ENCODE peak calls at places on chromosomes 6 and 20, in nine cellular contexts. W, T, U, L, Z, Y, O, S and F are unnamed samples.

GRCh38 chr6:4727671-4728435 is 48.4 kb upstream of the CDYL start:
- DNase-seq in Y (no peak), Z (no peak), U (no peak), W (no peak), S (no peak), T (no peak), L (no peak), O (no peak), F (peak)

GRCh38 chr6:12584631-12585405 is 131.7 kb upstream of the PHACTR1 start:
- DNase-seq in U (no peak), T (peak), Y (no peak), O (no peak), W (no peak), Z (no peak), S (no peak), L (no peak), F (no peak)

GRCh38 chr6:158026054-158026900 is 44.6 kb downstream of the SYNJ2 start:
- DNase-seq in U (peak), L (peak), S (peak), Z (peak), Y (peak), W (peak), O (no peak), T (peak), F (peak)

GRCh38 chr6:55014321-55015088 is 159.8 kb upstream of the HCRTR2 start:
- DNase-seq in L (no peak), S (no peak), O (no peak), Y (peak), Z (no peak), U (no peak), T (no peak), W (no peak), F (no peak)

GRCh38 chr6:158439255-158439654 is 120.6 kb upstream of the TMEM181 start:
- DNase-seq in T (no peak), W (no peak), S (no peak), L (no peak), Y (no peak), O (no peak), Z (no peak), U (no peak), F (peak)

GRCh38 chr6:10177703-10178102 is 237.2 kb downstream of the TFAP2A start:
- DNase-seq in L (no peak), T (no peak), Y (no peak), Z (no peak), U (no peak), O (no peak), S (no peak), W (peak), F (no peak)

GRCh38 chr6:57044568-57044967 is 1.9 kb upstream of the KIAA1586 start:
- DNase-seq in W (no peak), U (no peak), Y (no peak), O (no peak), S (no peak), T (no peak), Z (no peak), L (no peak), F (no peak)

GRCh38 chr6:87333591-87334181 is 4.6 kb upstream of the GJB7 start:
- DNase-seq in U (no peak), W (no peak), T (peak), Y (peak), O (no peak), S (no peak), Z (no peak), L (peak), F (no peak)

GRCh38 chr6:15539722-15540270 is 123.0 kb downstream of the DTNBP1 start:
- DNase-seq in T (peak), S (no peak), Y (no peak), O (no peak), L (no peak), W (no peak), Z (no peak), U (no peak), F (no peak)

GRCh38 chr6:151627689-151628444 is 134.1 kb downstream of the CCDC170 start:
- DNase-seq in Z (no peak), O (no peak), S (no peak), L (peak), T (peak), U (no peak), W (peak), Y (no peak), F (no peak)

GRCh38 chr6:111862314-111862713 is 10.9 kb downstream of the FYN start:
- DNase-seq in S (no peak), Z (no peak), Y (no peak), U (no peak), L (no peak), W (no peak), O (no peak), T (no peak), F (no peak)

GRCh38 chr6:2716926-2717700 is 33.6 kb downstream of the MYLK4 start:
- DNase-seq in W (no peak), L (no peak), S (no peak), U (no peak), O (no peak), Y (no peak), T (no peak), Z (no peak), F (no peak)

DNA sequence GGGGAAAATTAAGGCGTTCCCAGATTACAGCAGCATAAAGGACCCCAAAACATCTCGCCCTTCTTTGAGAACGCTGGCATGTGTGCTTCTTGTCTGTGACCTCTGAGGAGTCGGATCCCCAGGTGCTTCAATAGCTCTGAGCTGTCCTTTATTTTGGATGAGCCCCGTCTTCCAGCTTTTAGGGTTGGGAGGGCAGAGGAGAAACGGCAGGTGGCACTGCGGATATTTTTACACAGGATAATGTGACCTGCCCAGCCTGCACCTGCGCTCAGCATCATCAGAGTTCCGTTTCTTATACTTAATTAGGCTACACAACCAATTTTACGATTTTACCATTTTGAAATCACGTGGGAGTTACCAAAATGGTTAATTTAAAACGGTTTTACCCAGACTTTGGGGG is 147.7 kb upstream of the RPS6KA2 start:
- DNase-seq in L (no peak), O (no peak), Z (no peak), U (no peak), T (no peak), S (no peak), W (no peak), Y (no peak), F (no peak)
- TF ChIP-seq CTCF in L (no peak), O (no peak), Z (no peak), U (no peak), T (no peak), S (no peak), W (no peak), Y (no peak), F (no peak)

GRCh38 chr20:44521484-44522481 is at the start of gene SERINC3:
- DNase-seq in U (peak), W (peak), T (peak), O (peak), S (peak), Z (peak), Y (peak), L (peak), F (peak)
- TF ChIP-seq CTCF in U (no peak), W (peak), T (no peak), O (peak), S (peak), Z (peak), Y (no peak), L (peak), F (no peak)

DNA sequence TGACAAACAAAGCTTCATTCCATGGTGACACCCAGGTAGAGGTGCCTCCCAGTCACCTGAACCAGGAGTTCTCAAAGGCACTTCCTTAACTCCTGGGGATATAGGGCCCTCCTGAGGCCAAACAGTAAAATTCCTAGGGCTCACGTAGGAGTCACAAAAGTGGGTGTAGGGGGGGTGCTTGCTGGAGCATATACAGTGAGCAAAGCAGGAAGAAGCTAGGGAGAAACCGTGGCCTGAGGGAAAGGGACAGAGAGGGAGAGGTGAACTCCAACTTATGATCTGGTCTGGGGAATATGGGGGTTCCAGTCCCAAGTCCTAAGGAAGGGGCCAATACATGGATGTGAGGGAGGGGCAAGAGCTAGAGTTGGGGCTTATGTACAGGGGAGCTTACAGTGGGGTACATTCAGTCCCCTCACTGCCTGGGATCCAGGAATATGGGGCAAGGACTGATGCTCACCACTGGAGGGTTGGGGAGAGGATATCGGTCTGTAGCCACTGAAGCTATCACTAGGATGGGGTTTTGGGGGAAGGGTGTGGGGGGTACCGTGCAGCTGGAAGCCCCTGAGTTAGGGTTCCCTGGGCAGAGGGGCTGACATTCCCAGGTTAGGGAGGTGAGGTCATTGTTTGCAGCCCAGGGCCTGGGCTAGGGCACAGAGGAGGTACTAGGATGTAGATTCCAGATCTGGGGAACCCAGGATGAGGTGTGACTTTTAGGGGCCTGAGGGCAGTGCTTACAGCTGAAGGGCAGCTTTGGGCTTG is 950 bp downstream of the PEDS1 start:
- DNase-seq in O (no peak), Z (no peak), L (no peak), Y (no peak), W (peak), T (no peak), U (no peak), S (no peak), F (peak)
- TF ChIP-seq CTCF in O (no peak), Z (no peak), L (no peak), Y (no peak), W (no peak), T (no peak), U (no peak), S (no peak), F (no peak)

DNA sequence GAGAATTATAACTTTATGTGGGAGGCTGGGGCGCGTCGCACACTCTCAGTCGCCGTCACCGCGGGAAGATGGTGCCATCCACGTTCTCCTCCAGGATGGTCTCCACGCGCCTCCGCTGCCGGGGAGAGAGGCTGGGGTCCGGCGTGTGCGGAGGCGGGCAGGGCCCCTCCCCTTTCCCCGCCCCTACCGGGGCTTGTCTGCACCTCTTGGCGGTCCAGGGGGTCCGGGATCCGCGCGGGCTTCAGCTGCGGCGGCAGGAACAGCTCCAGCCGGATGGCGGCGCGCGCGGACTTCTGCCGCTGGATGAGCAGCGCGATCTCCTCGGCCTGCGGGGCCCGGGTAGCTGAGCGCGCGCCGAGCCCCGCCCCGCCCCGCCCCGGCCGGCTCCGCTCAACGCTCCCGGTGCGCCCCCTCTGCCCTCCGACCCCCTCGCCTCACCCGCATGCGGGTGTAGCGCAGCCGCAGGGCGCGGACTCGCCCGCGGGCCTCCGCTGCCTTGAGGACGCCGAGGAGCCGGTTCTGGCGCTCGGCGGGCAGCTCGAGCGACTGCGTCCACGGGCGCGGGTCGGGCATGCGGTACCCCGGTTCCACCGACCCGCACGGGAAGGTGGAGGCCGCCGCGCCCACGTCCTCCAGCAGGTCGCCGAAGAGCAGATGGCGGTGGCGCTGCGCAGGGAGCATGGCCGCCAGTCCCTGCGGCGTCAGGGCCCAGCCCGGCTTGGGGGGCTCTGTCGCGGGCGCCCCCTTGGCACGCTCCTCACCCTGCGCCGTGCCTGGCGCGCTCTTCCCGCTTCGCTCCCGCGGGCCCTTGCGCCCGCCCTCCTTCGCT is 604 bp downstream of the LKAAEAR1 start:
- DNase-seq in L (no peak), S (peak), U (no peak), W (peak), Y (peak), Z (peak), O (peak), T (peak), F (peak)
- TF ChIP-seq CTCF in L (peak), S (peak), U (no peak), W (peak), Y (peak), Z (peak), O (peak), T (peak), F (peak)

GRCh38 chr6:33516726-33517125 is 62.4 kb downstream of the ZBTB9 start:
- DNase-seq in S (no peak), L (no peak), Y (no peak), Z (no peak), T (no peak), W (no peak), U (no peak), O (no peak), F (no peak)

GRCh38 chr6:33507261-33507660 is 52.9 kb downstream of the ZBTB9 start:
- DNase-seq in O (no peak), Y (no peak), T (no peak), U (no peak), S (no peak), L (no peak), Z (no peak), W (no peak), F (no peak)

GRCh38 chr6:33508935-33509926 is 54.9 kb downstream of the ZBTB9 start:
- DNase-seq in U (no peak), T (peak), W (no peak), S (no peak), O (no peak), Y (no peak), L (no peak), Z (no peak), F (no peak)

GRCh38 chr6:33513213-33513612 is 58.8 kb downstream of the ZBTB9 start:
- DNase-seq in O (no peak), W (no peak), L (no peak), S (no peak), U (no peak), Z (no peak), T (no peak), Y (no peak), F (no peak)
- TF ChIP-seq CTCF in O (no peak), W (no peak), L (no peak), S (no peak), U (no peak), Z (no peak), T (no peak), Y (no peak), F (no peak)

DNA sequence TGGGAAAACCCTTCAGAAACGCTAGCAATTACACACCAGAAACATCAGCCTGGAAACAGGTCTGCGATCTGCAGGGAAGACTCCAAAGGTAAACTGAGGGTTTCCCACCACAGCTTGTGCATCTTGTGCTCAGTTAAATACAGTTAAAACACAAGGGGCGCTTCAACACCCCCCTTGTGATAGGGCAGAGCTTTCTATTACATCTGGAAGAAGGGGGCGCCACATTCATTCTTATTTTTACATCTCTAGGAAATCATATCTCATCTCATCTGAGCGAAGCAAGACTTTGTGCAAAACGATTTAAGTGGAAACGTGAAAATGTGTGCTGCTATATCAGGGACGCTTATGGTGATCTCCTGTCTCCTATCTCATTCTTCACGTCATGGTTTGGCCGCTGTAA is 58.5 kb downstream of the PRND start:
- DNase-seq in S (no peak), W (no peak), O (no peak), L (no peak), Y (no peak), Z (no peak), U (no peak), T (no peak), F (no peak)
- TF ChIP-seq CTCF in S (no peak), W (no peak), O (no peak), L (no peak), Y (no peak), Z (no peak), U (no peak), T (no peak), F (no peak)

GRCh38 chr20:10408427-10408826 is 25.6 kb downstream of the MKKS start:
- DNase-seq in O (no peak), S (no peak), W (no peak), U (no peak), Y (no peak), L (no peak), T (no peak), Z (no peak), F (no peak)

GRCh38 chr20:10411673-10412072 is 22.3 kb downstream of the MKKS start:
- DNase-seq in W (no peak), S (no peak), Z (no peak), U (no peak), Y (no peak), T (no peak), L (no peak), O (no peak), F (no peak)

GRCh38 chr20:10414982-10415650 is 18.9 kb downstream of the MKKS start:
- DNase-seq in T (no peak), Y (no peak), Z (no peak), W (peak), U (no peak), S (no peak), L (no peak), O (no peak), F (no peak)

GRCh38 chr20:10412591-10413408 is 21.2 kb downstream of the MKKS start:
- DNase-seq in T (peak), Y (peak), U (no peak), W (no peak), O (no peak), S (no peak), L (no peak), Z (no peak), F (no peak)
- TF ChIP-seq CTCF in T (peak), Y (peak), U (no peak), W (no peak), O (peak), S (no peak), L (peak), Z (no peak), F (peak)

GRCh38 chr6:135383766-135384165 is 113.8 kb downstream of the AHI1 start:
- DNase-seq in Z (no peak), W (no peak), Y (no peak), L (no peak), U (no peak), S (no peak), T (no peak), O (no peak), F (no peak)
- TF ChIP-seq CTCF in Z (no peak), W (no peak), Y (no peak), L (no peak), U (no peak), S (no peak), T (no peak), O (peak), F (no peak)

DNA sequence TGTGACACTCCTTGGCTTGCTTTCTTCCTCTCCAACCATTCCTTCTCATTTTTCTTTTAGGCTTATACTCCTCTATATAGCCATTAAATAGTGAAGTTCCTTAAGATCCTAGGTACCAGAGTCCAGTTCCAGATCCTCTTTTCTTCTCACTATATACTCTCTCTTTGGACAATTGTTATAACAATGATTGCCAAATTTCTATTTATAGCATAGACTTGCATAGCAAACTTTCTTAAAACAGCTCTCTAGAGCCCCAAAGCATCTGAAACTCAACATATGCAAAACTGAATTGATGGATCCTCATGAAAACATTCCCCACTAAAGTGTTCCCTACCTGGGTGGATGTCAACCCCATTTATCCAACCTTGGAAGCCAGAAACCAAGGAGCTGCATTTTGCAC is 13.4 kb downstream of the PHIP start:
- DNase-seq in S (no peak), U (no peak), L (no peak), Y (no peak), T (no peak), Z (no peak), W (no peak), O (no peak), F (no peak)
- TF ChIP-seq CTCF in S (no peak), U (no peak), L (no peak), Y (no peak), T (no peak), Z (no peak), W (no peak), O (no peak), F (no peak)

GRCh38 chr6:28769626-28770402 is 154.0 kb downstream of the TRIM27 start:
- DNase-seq in S (no peak), Z (no peak), Y (peak), U (no peak), O (no peak), T (peak), W (peak), L (no peak), F (no peak)
- TF ChIP-seq CTCF in S (no peak), Z (no peak), Y (no peak), U (no peak), O (peak), T (peak), W (no peak), L (peak), F (no peak)